ENCODE peak calls at places on chromosomes 2 and 18, in six cellular contexts. M is endothelial cell; C is mucosa of descending colon; W is nucleus accumbens; Q is cardiac muscle cell; V is activated T-cell treated with anti-CD3 and anti-CD28 coated beads, Interleukin-2, amount 50 U/mL, for 48 hours. T is an unnamed sample.

GRCh38 chr18:74544898-74545297 is 10.6 kb downstream of the CNDP1 start:
- DNase-seq in M (no peak), C (no peak), W (no peak), Q (no peak), V (no peak), T (no peak)

GRCh38 chr2:219045937-219046550 is 4.7 kb upstream of the CFAP65 start:
- DNase-seq in M (peak), C (no peak), W (no peak), Q (peak), V (no peak), T (peak)

GRCh38 chr2:63058742-63059433 is 8.3 kb downstream of the OTX1 start:
- DNase-seq in M (peak), C (no peak), W (no peak), Q (no peak), V (peak), T (no peak)

GRCh38 chr18:8844721-8845148 is 139.4 kb downstream of the MTCL1 start:
- DNase-seq in M (no peak), C (no peak), W (peak), Q (no peak), V (no peak), T (no peak)

GRCh38 chr2:170076189-170076588 is 101.8 kb upstream of the MYO3B start:
- DNase-seq in M (no peak), C (no peak), W (no peak), Q (no peak), V (no peak), T (no peak)

GRCh38 chr2:53911434-53912189 is 51.8 kb upstream of the GPR75 start:
- DNase-seq in M (no peak), C (no peak), W (no peak), Q (peak), V (no peak), T (no peak)

GRCh38 chr2:188519133-188519532 is 227.5 kb downstream of the GULP1 start:
- DNase-seq in M (no peak), C (no peak), W (no peak), Q (no peak), V (no peak), T (no peak)

GRCh38 chr2:201904529-201905420 is 98.4 kb downstream of the CDK15 start:
- DNase-seq in M (no peak), C (no peak), W (no peak), Q (no peak), V (no peak), T (no peak)

GRCh38 chr18:11387880-11388279 is 221.5 kb upstream of the SLC35G4 start:
- DNase-seq in M (no peak), C (no peak), W (no peak), Q (peak), V (peak), T (peak)

GRCh38 chr2:168566974-168567650 is 111.0 kb downstream of the CERS6 start:
- DNase-seq in M (no peak), C (no peak), W (no peak), Q (no peak), V (no peak), T (no peak)

GRCh38 chr18:8301427-8302172 is 307.6 kb upstream of the RAB12 start:
- DNase-seq in M (no peak), C (no peak), W (no peak), Q (peak), V (no peak), T (peak)

GRCh38 chr18:24514439-24514838 is 54.0 kb downstream of the HRH4 start:
- DNase-seq in M (no peak), C (no peak), W (no peak), Q (no peak), V (no peak), T (peak)

GRCh38 chr2:222290691-222291484 is 7.9 kb downstream of the PAX3 start:
- DNase-seq in M (no peak), C (no peak), W (no peak), Q (peak), V (no peak), T (peak)

GRCh38 chr18:45627204-45627526 is 11.9 kb downstream of the SLC14A2 start:
- DNase-seq in M (no peak), C (no peak), W (no peak), Q (no peak), V (no peak), T (no peak)

GRCh38 chr2:242030858-242031257 is 161.3 kb downstream of the RTP5 start:
- DNase-seq in M (no peak), C (no peak), W (no peak), Q (no peak), V (no peak), T (no peak)

GRCh38 chr18:36064027-36064808 is 3.1 kb downstream of the RPRD1A start:
- DNase-seq in M (no peak), C (no peak), W (no peak), Q (no peak), V (no peak), T (no peak)

GRCh38 chr2:32008811-32009478 is 1.9 kb downstream of the MEMO1 start:
- DNase-seq in M (no peak), C (no peak), W (no peak), Q (peak), V (no peak), T (peak)

GRCh38 chr2:42010743-42011298 is 37.0 kb upstream of the PKDCC start:
- DNase-seq in M (no peak), C (no peak), W (no peak), Q (no peak), V (no peak), T (peak)

GRCh38 chr18:79682896-79683625 is 3.5 kb downstream of the CTDP1 start:
- DNase-seq in M (no peak), C (no peak), W (no peak), Q (no peak), V (peak), T (no peak)

GRCh38 chr2:197008229-197008628 is 81.7 kb upstream of the PGAP1 start:
- DNase-seq in M (no peak), C (no peak), W (no peak), Q (no peak), V (no peak), T (peak)

GRCh38 chr2:165953306-165953654 is 296 bp downstream of the TTC21B start:
- DNase-seq in M (no peak), C (no peak), W (no peak), Q (no peak), V (no peak), T (no peak)

T was measured in MG63.